ENCODE peak calls at places on chromosomes 16 and 17, in five cellular contexts. U is sigmoid colon, G is HCT116, N is SK-N-SH, K is prostate gland. M is an unnamed sample.

GRCh38 chr17:61355475-61355874 is 44.2 kb upstream of the TBX2 start:
- DNase-seq in U (no peak), G (no peak), N (no peak), K (no peak), M (no peak)

GRCh38 chr17:32158870-32159585 is 16.7 kb downstream of the RHOT1 start:
- DNase-seq in U (no peak), G (no peak), N (no peak), K (no peak), M (no peak)

GRCh38 chr17:38751144-38751802 is 1.3 kb upstream of the PSMB3 start:
- DNase-seq in U (no peak), G (no peak), N (peak), K (no peak), M (no peak)

GRCh38 chr16:89549007-89549700 is 11.3 kb upstream of the RPL13 start:
- DNase-seq in U (no peak), G (no peak), N (no peak), K (no peak), M (no peak)

GRCh38 chr17:38575781-38576180 is 30.0 kb downstream of the SRCIN1 start:
- DNase-seq in U (no peak), G (no peak), N (no peak), K (no peak), M (no peak)

GRCh38 chr17:27741971-27742370 is 58.4 kb downstream of the NOS2 start:
- DNase-seq in U (no peak), G (no peak), N (no peak), K (no peak), M (no peak)

GRCh38 chr17:63881935-63882601 is at the start of gene GH2:
- DNase-seq in U (no peak), G (peak), N (peak), K (peak), M (no peak)

GRCh38 chr17:50165466-50165865 is 339 bp upstream of the SGCA start:
- DNase-seq in U (no peak), G (no peak), N (no peak), K (no peak), M (no peak)

GRCh38 chr17:70329751-70330150 is 160.4 kb downstream of the KCNJ2 start:
- DNase-seq in U (no peak), G (no peak), N (no peak), K (no peak), M (no peak)

GRCh38 chr17:57288034-57288752 is 31.9 kb downstream of the MSI2 start:
- DNase-seq in U (no peak), G (no peak), N (no peak), K (no peak), M (no peak)

GRCh38 chr16:82043680-82044584 is 8.9 kb downstream of the HSD17B2 start:
- DNase-seq in U (no peak), G (no peak), N (no peak), K (no peak), M (no peak)

GRCh38 chr16:78045865-78046581 is 23.7 kb downstream of the CLEC3A start:
- DNase-seq in U (no peak), G (no peak), N (peak), K (peak), M (peak)

GRCh38 chr17:48513097-48513496 is 17.7 kb downstream of the HOXB1 start:
- DNase-seq in U (no peak), G (no peak), N (no peak), K (no peak), M (no peak)

GRCh38 chr17:60354223-60354622 is 37.7 kb downstream of the USP32 start:
- DNase-seq in U (no peak), G (no peak), N (no peak), K (no peak), M (no peak)

GRCh38 chr17:49992933-49993422 is 2.0 kb downstream of the DLX3 start:
- DNase-seq in U (no peak), G (no peak), N (peak), K (no peak), M (no peak)

GRCh38 chr17:41462705-41463104 is 4.5 kb downstream of the KRT32 start:
- DNase-seq in U (no peak), G (no peak), N (no peak), K (no peak), M (no peak)

GRCh38 chr17:3710951-3711383 is 12.7 kb upstream of the HASPIN start:
- DNase-seq in U (no peak), G (no peak), N (no peak), K (no peak), M (no peak)

GRCh38 chr16:1194665-1195392 is 30.2 kb downstream of the TPSG1 start:
- DNase-seq in U (no peak), G (no peak), N (peak), K (no peak), M (no peak)

GRCh38 chr17:14744716-14745115 is 443.8 kb downstream of the HS3ST3B1 start:
- DNase-seq in U (no peak), G (no peak), N (no peak), K (no peak), M (no peak)

GRCh38 chr17:38871247-38871991 is 1.6 kb downstream of the LASP1 start:
- DNase-seq in U (peak), G (no peak), N (no peak), K (peak), M (peak)

GRCh38 chr16:51164167-51164566 is 13.1 kb upstream of the SALL1 start:
- DNase-seq in U (no peak), G (no peak), N (no peak), K (no peak), M (no peak)

GRCh38 chr17:56297142-56297541 is 143.9 kb downstream of the ANKFN1 start:
- DNase-seq in U (no peak), G (no peak), N (no peak), K (no peak), M (no peak)

GRCh38 chr16:1991588-1992474 is 2.1 kb downstream of the SYNGR3 start:
- DNase-seq in U (peak), G (peak), N (peak), K (peak), M (peak)

GRCh38 chr16:4461250-4462085 is 13.0 kb downstream of the NMRAL1 start:
- DNase-seq in U (no peak), G (no peak), N (peak), K (no peak), M (no peak)

GRCh38 chr16:51615141-51615540 is 464.1 kb upstream of the SALL1 start:
- DNase-seq in U (no peak), G (no peak), N (no peak), K (no peak), M (no peak)

GRCh38 chr17:67518881-67519280 is 141.8 kb downstream of the PITPNC1 start:
- DNase-seq in U (no peak), G (no peak), N (no peak), K (no peak), M (no peak)
- TF ChIP-seq POLR2AphosphoS5 in U (no peak), G (no peak), N (no peak), K (no peak), M (no peak)

GRCh38 chr16:21985524-21985923 is 15.4 kb downstream of the PDZD9 start:
- DNase-seq in U (no peak), G (no peak), N (no peak), K (no peak), M (no peak)

GRCh38 chr16:21982108-21982507 is 18.8 kb downstream of the PDZD9 start:
- DNase-seq in U (no peak), G (no peak), N (no peak), K (no peak), M (no peak)

GRCh38 chr16:21984062-21984461 is 16.9 kb downstream of the PDZD9 start:
- DNase-seq in U (no peak), G (no peak), N (no peak), K (no peak), M (no peak)

GRCh38 chr16:21980032-21980431 is 20.9 kb downstream of the PDZD9 start:
- DNase-seq in U (no peak), G (no peak), N (no peak), K (no peak), M (no peak)
- TF ChIP-seq CTCF in U (no peak), G (no peak), N (no peak), K (no peak), M (no peak)

DNA sequence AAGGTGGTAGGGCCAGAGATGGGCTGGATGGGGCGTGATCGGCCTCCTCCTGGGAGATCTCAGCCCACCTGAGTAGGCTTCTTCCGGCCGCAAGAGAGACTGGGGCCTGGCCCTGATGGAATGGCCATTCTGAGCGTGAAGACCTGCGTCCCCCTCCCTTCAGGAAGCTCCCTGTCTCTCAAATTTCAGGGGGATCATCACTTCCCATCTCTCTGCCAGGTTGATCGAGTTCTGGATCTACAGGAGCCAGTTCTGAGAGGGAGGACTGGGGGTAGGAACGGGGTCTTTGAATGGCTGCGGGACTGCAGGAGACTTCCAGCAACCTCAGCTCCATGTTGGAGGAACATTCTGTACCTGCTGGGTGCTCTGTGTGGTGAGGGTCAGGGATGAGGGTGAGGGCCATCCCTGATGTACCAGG is 9.3 kb upstream of the GSDMA start:
- DNase-seq in U (no peak), G (no peak), N (no peak), K (no peak), M (no peak)
- TF ChIP-seq POLR2AphosphoS5 in U (no peak), G (no peak), N (no peak), K (no peak), M (no peak)

GRCh38 chr17:36544320-36545092 is at the start of gene GGNBP2:
- DNase-seq in U (peak), G (peak), N (peak), K (peak), M (peak)

GRCh38 chr17:36542755-36543154 is 2.0 kb upstream of the GGNBP2 start:
- DNase-seq in U (no peak), G (no peak), N (no peak), K (no peak), M (no peak)

GRCh38 chr17:36545093-36545464 is 360 bp downstream of the GGNBP2 start:
- DNase-seq in U (no peak), G (no peak), N (no peak), K (no peak), M (no peak)

GRCh38 chr17:36545465-36546417 is 1.0 kb downstream of the GGNBP2 start:
- DNase-seq in U (peak), G (peak), N (peak), K (peak), M (peak)

DNA sequence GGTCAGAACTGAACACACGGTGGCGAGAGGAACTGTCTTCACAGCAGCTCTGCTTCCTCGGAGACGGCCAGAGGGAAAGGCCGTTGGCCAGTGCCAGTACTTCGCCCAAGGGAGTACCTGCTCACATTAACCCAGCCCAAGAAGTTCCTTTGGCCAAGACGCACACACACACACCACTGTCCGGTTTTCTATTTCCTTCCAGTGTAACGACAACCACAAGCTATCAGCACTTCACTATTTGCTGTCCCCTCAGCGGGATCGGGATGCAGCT is 735 bp upstream of the GGNBP2 start:
- DNase-seq in U (peak), G (no peak), N (no peak), K (peak), M (no peak)
- TF ChIP-seq CTCF in U (no peak), G (no peak), N (no peak), K (no peak), M (no peak)

GRCh38 chr17:82055023-82055964 is 3.6 kb downstream of the GPS1 start:
- DNase-seq in U (no peak), G (no peak), N (no peak), K (no peak), M (no peak)

GRCh38 chr17:82054351-82055022 is 2.8 kb downstream of the GPS1 start:
- DNase-seq in U (no peak), G (no peak), N (no peak), K (no peak), M (no peak)

GRCh38 chr17:82056729-82057621 is 5.3 kb downstream of the GPS1 start:
- DNase-seq in U (no peak), G (no peak), N (no peak), K (no peak), M (no peak)

GRCh38 chr17:82058230-82058854 is 6.6 kb downstream of the GPS1 start:
- DNase-seq in U (no peak), G (no peak), N (no peak), K (no peak), M (no peak)

DNA sequence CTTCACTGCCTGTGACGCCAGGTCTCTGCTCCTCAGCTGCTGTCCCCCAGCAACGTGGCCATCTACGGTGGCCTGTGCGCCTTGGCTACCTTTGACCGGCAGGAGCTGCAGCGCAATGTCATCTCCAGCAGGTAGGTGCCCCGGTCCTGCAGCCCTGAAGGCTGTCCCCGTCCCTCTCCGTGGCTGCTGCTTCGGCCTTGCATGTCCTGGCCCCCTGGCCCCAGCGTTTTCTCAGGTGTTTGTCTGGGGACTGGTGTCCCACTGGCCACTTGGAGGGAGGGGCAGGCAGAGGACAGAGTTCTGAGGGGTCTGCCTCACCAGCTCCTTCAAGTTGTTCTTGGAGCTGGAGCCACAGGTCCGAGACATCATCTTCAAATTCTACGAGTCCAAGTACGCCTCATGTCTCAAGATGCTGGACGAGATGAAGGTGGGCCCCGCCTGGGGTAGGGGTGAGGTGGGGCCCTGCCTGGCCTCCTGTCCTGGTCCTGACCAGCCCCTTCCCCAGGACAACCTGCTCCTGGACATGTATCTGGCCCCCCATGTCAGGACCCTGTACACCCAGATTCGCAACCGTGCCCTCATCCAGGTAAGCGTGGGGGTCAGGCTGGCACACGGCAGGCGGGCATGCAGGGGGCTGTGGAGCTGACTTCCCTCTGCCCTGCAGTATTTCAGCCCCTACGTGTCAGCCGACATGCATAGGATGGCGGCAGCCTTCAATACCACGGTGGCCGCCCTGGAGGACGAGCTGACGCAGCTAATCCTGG is 4.4 kb downstream of the GPS1 start:
- DNase-seq in U (no peak), G (no peak), N (no peak), K (no peak), M (no peak)
- TF ChIP-seq POLR2AphosphoS5 in U (no peak), G (no peak), N (no peak), K (no peak), M (no peak)

GRCh38 chr16:73176577-73177013 is 128.7 kb upstream of the ZFHX3 start:
- DNase-seq in U (no peak), G (peak), N (no peak), K (no peak), M (no peak)
- TF ChIP-seq CTCF in U (no peak), G (peak), N (peak), K (no peak), M (no peak)

DNA sequence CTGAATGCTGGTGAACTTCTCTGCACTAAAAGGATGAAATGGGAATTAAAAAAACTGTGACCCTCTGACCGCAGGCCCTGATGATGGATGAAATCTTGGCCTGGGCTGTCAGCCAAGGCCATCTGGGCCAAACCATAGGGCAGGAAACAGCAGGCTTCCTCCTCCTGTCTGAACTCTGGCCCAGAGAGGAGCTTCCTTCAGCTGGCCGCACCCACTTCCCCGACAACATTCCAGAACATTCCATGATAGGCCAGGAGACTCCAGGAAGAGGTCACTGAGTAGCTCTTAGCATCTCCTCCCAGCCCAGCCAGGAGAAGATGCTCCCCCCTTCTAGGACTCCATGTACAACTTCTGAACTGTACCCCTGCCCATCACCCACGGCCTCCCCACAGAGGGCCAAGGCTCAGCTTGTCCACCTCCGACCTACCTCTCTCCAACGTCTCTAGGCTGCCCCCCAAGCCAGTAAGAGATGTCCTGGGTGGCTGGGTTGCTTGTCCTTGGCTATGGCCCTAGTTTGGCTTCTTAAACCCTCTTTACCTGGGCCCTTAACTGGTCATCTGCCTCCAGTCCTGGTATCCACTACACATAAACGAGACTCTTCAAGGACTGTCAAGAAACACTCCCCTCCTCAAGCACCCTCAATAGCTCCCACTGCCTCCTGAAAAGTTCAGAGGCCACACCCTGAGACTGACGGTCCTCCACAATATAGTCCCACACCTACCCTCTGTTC is 1.7 kb downstream of the RPH3AL start:
- DNase-seq in U (peak), G (no peak), N (peak), K (no peak), M (no peak)
- TF ChIP-seq POLR2AphosphoS5 in U (peak), G (no peak), N (no peak), K (peak), M (peak)

DNA sequence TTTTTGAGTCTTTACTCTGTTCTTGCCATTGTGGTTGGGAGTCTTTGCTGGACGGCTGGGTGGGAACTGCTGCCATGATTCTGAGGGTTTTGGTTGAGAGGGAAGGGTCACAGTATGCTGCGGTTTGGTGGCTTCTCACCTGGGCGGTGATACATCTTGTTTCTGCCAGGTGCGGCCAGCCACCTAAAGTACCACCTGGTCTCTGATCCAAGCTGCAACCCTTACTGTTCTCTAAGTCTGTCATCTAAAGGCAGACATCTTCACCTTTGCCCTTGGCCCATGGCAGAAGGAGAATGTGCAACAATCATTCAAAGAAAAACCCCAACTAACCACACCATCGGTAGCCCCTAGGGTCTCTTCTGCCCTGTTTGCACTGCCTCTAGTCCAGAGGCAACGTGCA is 19.6 kb upstream of the MPO start:
- DNase-seq in U (peak), G (no peak), N (no peak), K (no peak), M (no peak)
- TF ChIP-seq CTCF in U (no peak), G (no peak), N (no peak), K (no peak), M (no peak)